ENCODE peak calls at places on chromosomes 11 and 22, in seven cellular contexts. V is HCT116; X is amniotic stem cell; Q is activated naive CD4-positive, alpha-beta T cell treated with anti-CD3 and anti-CD28 coated beads, Interleukin-2, amount 10 ng/mL, durations not matched to agents 7 days and 5 days; W is NCI-H69; S is NCI-H1105 treated with DMSO at 0.1 percent for 48 hours; O is hypothalamus. K is an unnamed sample.

GRCh38 chr22:32996276-32996675 is 61.9 kb downstream of the SYN3 start:
- DNase-seq in V (no peak), S (no peak), X (no peak), W (no peak), Q (no peak), O (no peak), K (no peak)

GRCh38 chr11:71449596-71449995 is 1.4 kb upstream of the DHCR7 start:
- DNase-seq in Q (no peak), V (no peak), W (peak), S (no peak), O (no peak), X (no peak), K (no peak)

GRCh38 chr22:42304021-42304790 is 33.8 kb upstream of the TCF20 start:
- DNase-seq in W (peak), X (no peak), S (no peak), V (no peak), O (no peak), Q (no peak), K (no peak)

GRCh38 chr22:49458708-49459099 is 369.0 kb downstream of the BRD1 start:
- DNase-seq in O (no peak), W (no peak), V (no peak), X (no peak), S (no peak), Q (no peak), K (no peak)

GRCh38 chr11:57318178-57318577 is 6.6 kb downstream of the TNKS1BP1 start:
- DNase-seq in S (no peak), O (no peak), Q (no peak), V (no peak), W (no peak), X (no peak), K (no peak)

GRCh38 chr11:102802341-102802740 is 4.4 kb upstream of the MMP1 start:
- DNase-seq in O (no peak), S (no peak), W (no peak), Q (no peak), V (no peak), X (peak), K (no peak)

GRCh38 chr22:30425616-30426394 is at the start of gene MTFP1:
- DNase-seq in X (no peak), S (no peak), O (no peak), Q (peak), V (no peak), W (peak), K (peak)

GRCh38 chr11:126345759-126346585 is 9.5 kb upstream of the ST3GAL4 start:
- DNase-seq in Q (no peak), O (no peak), S (no peak), W (peak), V (no peak), X (no peak), K (no peak)

GRCh38 chr11:119125849-119126248 is 4.5 kb downstream of the HINFP start:
- DNase-seq in X (no peak), Q (no peak), W (no peak), V (no peak), S (no peak), O (no peak), K (no peak)

GRCh38 chr11:33094157-33094556 is 54.8 kb downstream of the TCP11L1 start:
- DNase-seq in V (no peak), X (no peak), S (no peak), Q (no peak), O (no peak), W (no peak), K (no peak)

GRCh38 chr11:124086447-124086846 is 28.8 kb upstream of the VWA5A start:
- DNase-seq in V (no peak), W (peak), Q (no peak), S (peak), O (no peak), X (no peak), K (no peak)

GRCh38 chr11:25094085-25094802 is 597.4 kb downstream of the LUZP2 start:
- DNase-seq in Q (no peak), W (no peak), V (no peak), X (no peak), O (no peak), S (no peak), K (no peak)

GRCh38 chr11:114135737-114136151 is 76.2 kb downstream of the ZBTB16 start:
- DNase-seq in Q (no peak), W (no peak), S (no peak), O (no peak), X (no peak), V (no peak), K (no peak)

GRCh38 chr22:27475548-27475897 is 326.0 kb downstream of the MN1 start:
- DNase-seq in S (no peak), V (no peak), W (no peak), X (no peak), O (no peak), Q (no peak), K (no peak)

GRCh38 chr11:117554601-117555333 is 227.1 kb downstream of the CEP164 start:
- DNase-seq in V (no peak), S (no peak), O (no peak), Q (no peak), W (no peak), X (no peak), K (no peak)

GRCh38 chr11:113546757-113547507 is 71.7 kb upstream of the DRD2 start:
- DNase-seq in W (no peak), X (no peak), V (no peak), O (no peak), S (no peak), Q (no peak), K (no peak)

GRCh38 chr22:28112548-28113043 is 193.5 kb upstream of the PITPNB start:
- DNase-seq in W (peak), Q (no peak), X (no peak), O (no peak), S (no peak), V (peak), K (no peak)

GRCh38 chr11:38252620-38253019 is 1654.6 kb upstream of the RAG2 start:
- DNase-seq in S (no peak), W (no peak), X (no peak), V (no peak), O (no peak), Q (no peak), K (no peak)

GRCh38 chr11:15700456-15700855 is 585.7 kb downstream of the INSC start:
- DNase-seq in V (no peak), Q (no peak), S (no peak), X (no peak), O (no peak), W (no peak), K (no peak)

GRCh38 chr22:24441406-24442351 is 14.3 kb downstream of the ADORA2A start:
- DNase-seq in W (peak), Q (no peak), X (no peak), V (no peak), O (no peak), S (no peak), K (no peak)

GRCh38 chr11:124724854-124725718 is 14.7 kb upstream of the NRGN start:
- DNase-seq in S (no peak), V (no peak), W (peak), X (no peak), Q (no peak), O (no peak), K (no peak)

GRCh38 chr11:122439911-122440782 is 215.4 kb upstream of the UBASH3B start:
- DNase-seq in Q (no peak), V (no peak), O (no peak), X (no peak), S (peak), W (peak), K (no peak)

GRCh38 chr22:29270475-29271271 is 2.6 kb downstream of the EWSR1 start:
- DNase-seq in X (no peak), O (no peak), Q (no peak), W (no peak), S (no peak), V (no peak), K (no peak)

GRCh38 chr22:20912494-20912893 is 4.7 kb upstream of the CRKL start:
- DNase-seq in O (no peak), W (no peak), V (no peak), S (no peak), X (no peak), Q (no peak), K (no peak)

GRCh38 chr11:34405079-34405858 is 33.5 kb upstream of the CAT start:
- DNase-seq in V (no peak), Q (no peak), X (no peak), O (no peak), W (peak), S (no peak), K (no peak)

GRCh38 chr11:57354699-57355098 is 16.5 kb downstream of the P2RX3 start:
- DNase-seq in W (peak), V (no peak), X (no peak), S (no peak), O (no peak), Q (no peak), K (peak)

GRCh38 chr11:76455331-76455730 is 10.5 kb downstream of the EMSY start:
- DNase-seq in O (no peak), S (no peak), V (no peak), Q (no peak), W (no peak), X (no peak), K (no peak)

GRCh38 chr11:72965672-72966071 is 151.5 kb downstream of the ATG16L2 start:
- DNase-seq in V (no peak), W (no peak), X (no peak), S (no peak), Q (no peak), O (no peak), K (no peak)

GRCh38 chr11:74284466-74284865 is 27.0 kb downstream of the P4HA3 start:
- DNase-seq in S (no peak), X (no peak), O (no peak), W (no peak), V (no peak), Q (no peak), K (no peak)

GRCh38 chr11:72232260-72233055 is 7.9 kb downstream of the INPPL1 start:
- DNase-seq in S (no peak), X (no peak), Q (peak), O (no peak), V (no peak), W (no peak), K (no peak)

GRCh38 chr11:67408437-67409200 is 4.7 kb downstream of the TBC1D10C start:
- DNase-seq in S (no peak), X (no peak), Q (peak), O (no peak), W (no peak), V (no peak), K (no peak)

GRCh38 chr11:128471138-128471661 is 116.2 kb downstream of the ETS1 start:
- DNase-seq in X (no peak), O (no peak), S (no peak), Q (peak), V (no peak), W (peak), K (no peak)

GRCh38 chr11:126281245-126281644 is 1.6 kb upstream of the TIRAP start:
- DNase-seq in V (no peak), Q (no peak), S (no peak), W (no peak), X (no peak), O (no peak), K (no peak)

GRCh38 chr22:36386900-36387663 is 685 bp downstream of the MYH9 start:
- DNase-seq in Q (peak), W (peak), S (no peak), X (no peak), O (no peak), V (no peak), K (peak)

GRCh38 chr11:18865951-18866350 is 73.3 kb downstream of the MRGPRX1 start:
- DNase-seq in X (no peak), O (no peak), V (no peak), Q (no peak), S (no peak), W (no peak), K (no peak)

GRCh38 chr11:61071208-61071681 is 31.0 kb upstream of the CD5 start:
- DNase-seq in X (no peak), W (no peak), V (no peak), S (no peak), Q (peak), O (no peak), K (no peak)